ENCODE peak calls at places on chromosomes 6 and 20, in five cellular contexts. G is AG04450, E is astrocyte of the spinal cord, T is endothelial cell of umbilical vein, Z is transverse colon. M is an unnamed sample.

GRCh38 chr6:46221221-46221793 is 50.5 kb upstream of the ENPP5 start:
- DNase-seq in G (no peak), E (peak; percentile 40), T (peak; percentile 43), Z (no peak), M (peak; percentile 52)

GRCh38 chr6:147508073-147508870 is at the start of gene SAMD5:
- DNase-seq in T (peak; percentile 82), G (peak; percentile 16), E (peak; percentile 72), Z (peak; percentile 74), M (peak; percentile 47)

GRCh38 chr6:108800510-108800909 is 47.7 kb upstream of the ARMC2 start:
- DNase-seq in E (no peak), Z (no peak), G (no peak), T (no peak), M (peak; percentile 6)

GRCh38 chr6:150435832-150436231 is 67.0 kb downstream of the IYD start:
- DNase-seq in E (peak; percentile 5), T (no peak), G (no peak), Z (no peak), M (no peak)

GRCh38 chr6:113776998-113777397 is 80.1 kb upstream of the MARCKS start:
- DNase-seq in T (no peak), Z (no peak), G (no peak), E (no peak), M (peak; percentile 67)

GRCh38 chr6:158536084-158536890 is 23.6 kb upstream of the TMEM181 start:
- DNase-seq in G (no peak), T (peak; percentile 64), Z (peak; percentile 79), E (peak; percentile 69), M (peak; percentile 80)

GRCh38 chr20:37421988-37422387 is 76.0 kb downstream of the SRC start:
- DNase-seq in T (peak; percentile 20), G (no peak), E (peak; percentile 24), Z (no peak), M (no peak)

GRCh38 chr6:139016337-139017213 is 12.0 kb upstream of the ABRACL start:
- DNase-seq in Z (no peak), E (no peak), G (no peak), T (no peak), M (peak; percentile 25)

GRCh38 chr6:142760152-142760551 is 184.8 kb downstream of the HIVEP2 start:
- DNase-seq in G (no peak), E (peak; percentile 29), T (no peak), Z (no peak), M (peak; percentile 44)

GRCh38 chr20:3239867-3240775 is 1.1 kb upstream of the SLC4A11 start:
- DNase-seq in E (no peak), G (no peak), Z (no peak), T (peak; percentile 36), M (peak; percentile 26)

GRCh38 chr20:52071136-52071535 is 120.4 kb downstream of the ZFP64 start:
- DNase-seq in G (no peak), Z (no peak), E (no peak), T (no peak), M (no peak)

GRCh38 chr6:150403458-150404245 is 34.8 kb downstream of the IYD start:
- DNase-seq in T (peak; percentile 92), Z (no peak), G (no peak), E (peak; percentile 95), M (peak; percentile 98)

GRCh38 chr20:50468378-50468798 is 41.8 kb upstream of the PTPN1 start:
- DNase-seq in Z (no peak), E (no peak), T (no peak), G (no peak), M (no peak)

DNA sequence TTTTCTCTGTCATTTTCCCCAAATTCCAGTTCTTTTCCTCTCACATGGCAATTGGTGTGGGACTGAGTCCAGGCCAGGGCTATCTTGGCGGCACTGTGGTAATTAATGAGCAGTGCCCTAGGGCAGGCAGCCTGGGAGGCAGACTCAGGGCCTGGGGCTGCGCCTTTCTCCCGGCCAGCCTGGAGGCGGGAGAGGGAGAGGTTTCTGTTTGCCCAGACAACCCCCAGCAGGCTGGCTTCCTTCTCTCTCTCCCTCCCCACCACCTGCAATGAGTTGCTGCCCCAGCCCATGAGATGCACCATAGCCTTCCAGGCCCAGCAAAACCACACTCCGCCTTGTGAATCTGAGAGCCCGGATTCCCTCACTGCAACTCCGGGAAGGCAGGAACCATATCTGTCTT is 15.1 kb upstream of the CCDC167 start:
- DNase-seq in G (no peak), T (no peak), Z (no peak), E (no peak), M (no peak)
- H3K4me3 ChIP-seq in G (no peak overlapping the region), T (no peak overlapping the region), Z (no peak overlapping the region), E (no peak overlapping the region), M (no peak overlapping the region)

DNA sequence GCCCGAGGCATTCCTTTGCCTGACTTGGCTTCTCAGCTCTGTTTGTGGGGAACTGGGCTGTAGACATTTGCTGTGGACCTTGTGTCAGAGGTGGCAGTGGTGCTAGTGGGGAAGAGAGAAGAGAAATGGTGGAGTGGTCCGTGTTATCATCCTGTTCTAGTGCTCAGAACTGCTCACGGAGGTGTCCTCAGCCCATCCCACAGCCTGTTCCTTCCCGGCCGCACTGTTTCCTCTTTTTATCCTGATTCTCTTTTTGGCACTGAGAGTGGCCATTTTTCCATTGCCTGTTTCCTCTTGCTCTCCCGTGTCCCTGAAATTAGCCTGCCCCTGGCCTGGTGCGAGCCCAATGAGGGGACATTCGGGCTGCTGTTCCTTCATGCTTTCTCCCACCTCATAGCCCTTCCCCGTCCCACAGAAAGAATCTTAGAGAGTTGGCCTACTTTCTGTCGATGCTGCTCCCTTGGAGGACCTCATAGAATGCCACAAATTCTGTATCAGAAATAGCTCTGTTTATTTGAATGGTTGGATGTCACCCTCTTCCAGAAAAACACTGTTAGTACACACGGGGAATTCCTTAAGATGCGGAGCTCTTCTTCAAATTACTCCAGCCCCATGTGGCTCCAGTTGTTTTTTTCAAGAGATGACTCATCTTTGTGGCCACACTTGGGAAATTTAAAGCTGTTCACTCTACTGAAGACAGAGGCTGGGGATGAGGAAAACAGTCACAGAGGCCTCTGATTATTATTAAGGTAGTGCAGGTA is 26.1 kb downstream of the FARS2 start:
- DNase-seq in G (peak; percentile 55), E (peak; percentile 82), Z (no peak), T (no peak), M (peak; percentile 69)
- TF ChIP-seq CTCF in G (no peak), E (no peak), Z (no peak), T (no peak), M (no peak)

DNA sequence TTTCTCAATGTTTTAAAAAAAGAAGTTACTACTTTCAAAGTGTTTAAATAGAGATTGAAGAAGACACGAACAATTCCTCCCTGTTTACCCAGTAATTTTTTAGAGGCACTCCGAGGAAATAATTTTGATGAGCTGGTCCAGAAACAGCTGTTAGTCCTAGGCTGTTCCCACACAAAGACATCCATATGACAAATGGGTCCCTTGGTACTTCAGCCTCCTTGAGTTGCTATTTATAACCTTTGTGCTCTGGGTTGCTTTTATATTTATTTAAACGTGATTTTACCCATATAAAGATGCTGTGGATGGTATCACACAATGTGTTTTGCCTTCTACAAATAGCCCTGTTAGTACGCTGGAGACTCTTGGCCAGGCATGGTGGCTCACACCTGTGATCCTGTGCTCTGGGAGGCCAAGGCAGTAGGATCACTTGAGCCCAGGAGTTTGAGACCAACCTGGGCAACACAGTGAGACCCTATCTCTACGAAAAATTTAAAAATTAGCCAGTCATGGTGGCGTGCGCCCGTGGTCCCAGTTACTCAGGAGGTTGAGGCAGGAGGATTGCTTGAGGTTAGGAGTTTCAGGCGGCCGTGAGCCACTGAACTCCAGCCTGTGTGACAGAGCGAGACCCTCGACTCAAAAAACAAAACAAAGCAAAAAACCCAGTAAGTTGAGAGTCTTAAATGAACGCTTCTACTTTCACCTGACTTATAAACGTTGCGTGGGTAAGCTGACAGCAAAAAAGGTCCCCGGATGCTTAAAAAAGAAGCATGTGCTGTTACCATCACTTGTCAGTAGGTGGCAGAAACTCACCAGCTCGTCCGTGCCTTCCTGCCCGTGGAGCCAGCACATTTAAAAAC is 56.9 kb upstream of the ARMH2 start:
- DNase-seq in Z (peak; percentile 57), E (peak; percentile 77), T (peak; percentile 70), G (peak; percentile 59), M (peak; percentile 86)
- H3K4me3 ChIP-seq in Z (no peak overlapping the region), E (no peak overlapping the region), T (no peak overlapping the region), G (no peak overlapping the region), M (no peak overlapping the region)

DNA sequence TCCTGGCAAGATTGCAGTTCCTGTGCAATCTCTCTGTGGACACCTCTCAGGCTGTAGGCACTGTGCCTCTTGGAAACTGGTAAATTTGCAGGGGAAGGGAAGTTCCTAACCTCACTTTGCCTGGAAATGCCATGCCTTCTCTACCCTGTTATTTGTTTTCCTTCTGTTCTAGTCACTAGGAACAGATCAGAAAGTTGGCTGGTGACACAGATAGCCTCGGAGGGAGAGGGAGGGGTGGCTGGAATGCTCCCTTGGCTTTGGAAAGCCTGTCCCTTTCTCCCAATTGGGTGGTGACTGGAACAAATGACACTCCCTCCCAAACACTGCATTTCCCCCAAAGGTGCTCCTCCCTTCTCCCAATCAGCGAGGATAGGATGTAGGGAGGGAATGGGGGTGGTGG is 131.5 kb upstream of the F13A1 start:
- DNase-seq in Z (no peak), T (no peak), E (no peak), G (no peak), M (no peak)
- TF ChIP-seq CTCF in Z (no peak), T (no peak), E (no peak), G (no peak), M (no peak)

GRCh38 chr6:37669306-37669705 is 28.4 kb downstream of the MDGA1 start:
- DNase-seq in Z (no peak), E (no peak), G (no peak), T (no peak), M (no peak)
- H3K4me3 ChIP-seq in Z (no peak overlapping the region), E (no peak overlapping the region), G (no peak overlapping the region), T (no peak overlapping the region), M (no peak overlapping the region)

DNA sequence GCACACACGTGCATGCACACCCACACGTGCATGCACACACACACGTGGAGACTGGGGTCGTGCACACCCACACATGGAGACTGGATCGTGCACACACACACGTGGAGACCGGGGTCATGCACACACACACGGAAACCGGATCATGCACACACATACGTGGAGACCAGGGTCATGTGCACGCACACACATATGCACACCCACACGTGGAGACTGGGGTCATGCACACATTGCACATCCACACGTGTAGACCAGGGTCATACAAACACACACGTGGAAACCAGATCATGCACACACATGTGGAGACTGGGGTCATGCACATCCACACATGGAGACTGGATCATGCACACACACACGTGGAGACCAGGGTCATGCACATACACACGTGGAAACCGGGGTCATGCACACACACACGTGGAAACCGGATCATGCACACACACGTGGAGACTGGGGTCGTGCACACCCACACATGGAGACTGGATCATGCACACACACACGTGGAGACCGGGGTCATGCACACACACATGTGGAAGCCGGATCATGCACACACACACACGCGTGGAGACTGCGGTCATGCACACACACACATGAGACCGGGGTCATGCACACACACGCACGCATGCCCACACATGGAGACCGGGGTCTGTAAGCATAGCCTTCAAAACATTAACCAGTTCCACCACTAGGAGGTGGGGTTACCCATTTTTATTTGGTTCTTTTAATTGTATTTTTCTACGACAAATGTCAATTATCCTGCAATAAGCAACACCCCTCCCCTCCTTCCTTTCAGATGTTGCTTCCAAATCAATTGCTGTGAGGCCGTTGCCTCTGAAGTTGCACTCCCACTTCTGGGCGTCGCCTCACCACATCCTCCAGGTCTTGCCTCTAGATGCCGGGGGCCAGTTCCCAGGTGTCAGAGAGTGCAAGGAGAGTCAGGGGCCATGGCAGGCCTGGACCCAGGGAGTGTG is 95.8 kb downstream of the TMEM242 start:
- DNase-seq in Z (no peak), E (no peak), G (no peak), T (peak; percentile 55), M (no peak)
- TF ChIP-seq CTCF in Z (peak; percentile 23), E (peak; percentile 36), G (peak; percentile 35), T (peak; percentile 30), M (peak; percentile 30)

GRCh38 chr6:44387346-44388134 is at the start of gene CDC5L:
- DNase-seq in Z (peak; percentile 95), E (peak; percentile 99), G (peak; percentile 99), T (peak; percentile 100), M (peak; percentile 100)
- H3K4me3 ChIP-seq in Z (peak within 1 kb of the TSS; percentile 97), E (peak within 1 kb of the TSS; percentile 95), G (peak within 1 kb of the TSS; percentile 91), T (peak within 1 kb of the TSS; percentile 87), M (peak within 1 kb of the TSS; percentile 77)